ENCODE peak calls at places on chromosome 19, in four cellular contexts. One of them, this sample, is unnamed.

GRCh38 chr19:43784981-43785808 is 4.4 kb upstream of the KCNN4 start:
- DNase-seq in ovary: no peak
- DNase-seq in NCI-H1105 treated with DMSO at 0.1 percent for 48 hours: peak; percentile 72
- DNase-seq in NCI-H460: peak; percentile 77
- DNase-seq in this sample: peak; percentile 32

GRCh38 chr19:53879145-53880037 is 2.6 kb upstream of the PRKCG start:
- DNase-seq in ovary: peak; percentile 92
- DNase-seq in NCI-H1105 treated with DMSO at 0.1 percent for 48 hours: peak; percentile 86
- DNase-seq in NCI-H460: peak; percentile 72
- DNase-seq in this sample: peak; percentile 91

GRCh38 chr19:57651654-57651996 is 17.1 kb upstream of the ZSCAN4 start:
- DNase-seq in ovary: no peak
- DNase-seq in NCI-H1105 treated with DMSO at 0.1 percent for 48 hours: no peak
- DNase-seq in NCI-H460: no peak
- DNase-seq in this sample: no peak

GRCh38 chr19:33499671-33500506 is 21.7 kb downstream of the PEPD start:
- DNase-seq in ovary: no peak
- DNase-seq in NCI-H1105 treated with DMSO at 0.1 percent for 48 hours: no peak
- DNase-seq in NCI-H460: no peak
- DNase-seq in this sample: no peak

GRCh38 chr19:10516671-10517286 is 468 bp downstream of the S1PR5 start:
- DNase-seq in ovary: no peak
- DNase-seq in NCI-H1105 treated with DMSO at 0.1 percent for 48 hours: no peak
- DNase-seq in NCI-H460: no peak
- DNase-seq in this sample: no peak

GRCh38 chr19:1112254-1113208 is 8.7 kb downstream of the GPX4 start:
- DNase-seq in ovary: peak; percentile 82
- DNase-seq in NCI-H1105 treated with DMSO at 0.1 percent for 48 hours: no peak
- DNase-seq in NCI-H460: no peak
- DNase-seq in this sample: peak; percentile 72

GRCh38 chr19:48090281-48090802 is 20.3 kb downstream of the PLA2G4C start:
- DNase-seq in ovary: no peak
- DNase-seq in NCI-H1105 treated with DMSO at 0.1 percent for 48 hours: no peak
- DNase-seq in NCI-H460: no peak
- DNase-seq in this sample: no peak

GRCh38 chr19:16405797-16406196 is 66.0 kb downstream of the EPS15L1 start:
- DNase-seq in ovary: no peak
- DNase-seq in NCI-H1105 treated with DMSO at 0.1 percent for 48 hours: no peak
- DNase-seq in NCI-H460: no peak
- DNase-seq in this sample: no peak

GRCh38 chr19:54257116-54257480 is at the start of gene LILRB5:
- DNase-seq in ovary: no peak
- DNase-seq in NCI-H1105 treated with DMSO at 0.1 percent for 48 hours: no peak
- DNase-seq in NCI-H460: no peak
- DNase-seq in this sample: no peak

GRCh38 chr19:13399746-13400145 is 106.5 kb downstream of the CACNA1A start:
- DNase-seq in ovary: no peak
- DNase-seq in NCI-H1105 treated with DMSO at 0.1 percent for 48 hours: no peak
- DNase-seq in NCI-H460: no peak
- DNase-seq in this sample: no peak

GRCh38 chr19:55603581-55604292 is 1.7 kb upstream of the ZNF865 start:
- DNase-seq in ovary: no peak
- DNase-seq in NCI-H1105 treated with DMSO at 0.1 percent for 48 hours: no peak
- DNase-seq in NCI-H460: no peak
- DNase-seq in this sample: no peak

This sample was measured in uterus.